ENCODE peak calls at places on chromosome 22, in ten cellular contexts. Z, D, X, T, J, I, F, P, V and R are unnamed samples.

GRCh38 chr22:31321421-31321820 is 24.7 kb downstream of the PATZ1 start:
- DNase-seq in Z (no peak), D (no peak), X (no peak), T (no peak), J (no peak), I (no peak), F (no peak), P (peak), V (no peak), R (no peak)

GRCh38 chr22:37212174-37212906 is at the start of gene SSTR3:
- DNase-seq in Z (no peak), D (peak), X (no peak), T (no peak), J (no peak), I (peak), F (no peak), P (no peak), V (no peak), R (peak)

GRCh38 chr22:46797355-46797754 is 34.9 kb downstream of the TBC1D22A start:
- DNase-seq in Z (peak), D (peak), X (no peak), T (no peak), J (no peak), I (no peak), F (no peak), P (no peak), V (peak), R (no peak)

GRCh38 chr22:37998543-37998942 is 14.2 kb upstream of the SOX10 start:
- DNase-seq in Z (no peak), D (peak), X (no peak), T (no peak), J (no peak), I (no peak), F (no peak), P (no peak), V (no peak), R (no peak)

GRCh38 chr22:31250740-31251330 is 38.7 kb downstream of the LIMK2 start:
- DNase-seq in Z (no peak), D (peak), X (no peak), T (no peak), J (no peak), I (no peak), F (no peak), P (no peak), V (no peak), R (no peak)

GRCh38 chr22:27937453-27937852 is 18.4 kb upstream of the PITPNB start:
- DNase-seq in Z (no peak), D (no peak), X (no peak), T (no peak), J (no peak), I (no peak), F (no peak), P (no peak), V (no peak), R (no peak)

GRCh38 chr22:49555526-49555925 is 272.1 kb downstream of the BRD1 start:
- DNase-seq in Z (no peak), D (no peak), X (no peak), T (no peak), J (no peak), I (no peak), F (no peak), P (peak), V (no peak), R (no peak)

GRCh38 chr22:45911601-45912271 is 65.2 kb downstream of the WNT7B start:
- DNase-seq in Z (no peak), D (peak), X (peak), T (no peak), J (no peak), I (no peak), F (peak), P (peak), V (no peak), R (no peak)

GRCh38 chr22:21837184-21837979 is 30.1 kb downstream of the MAPK1 start:
- DNase-seq in Z (no peak), D (peak), X (no peak), T (no peak), J (no peak), I (peak), F (no peak), P (no peak), V (peak), R (no peak)

GRCh38 chr22:40487663-40488249 is 117.4 kb downstream of the SGSM3 start:
- DNase-seq in Z (peak), D (peak), X (peak), T (no peak), J (no peak), I (no peak), F (no peak), P (no peak), V (peak), R (peak)

GRCh38 chr22:50435701-50436115 is 39.1 kb downstream of the SBF1 start:
- DNase-seq in Z (no peak), D (no peak), X (no peak), T (no peak), J (no peak), I (no peak), F (no peak), P (no peak), V (no peak), R (no peak)